ENCODE peak calls at places on chromosomes 5 and 9, in four cellular contexts. E is fibroblast of lung, A is mucosa of descending colon, K is neural progenitor cell. V is an unnamed sample.

GRCh38 chr9:18585996-18586395 is 112.0 kb downstream of the ADAMTSL1 start:
- DNase-seq in E (no peak), K (no peak), A (no peak), V (peak)

GRCh38 chr9:86354882-86355399 is 731 bp upstream of the TUT7 start:
- DNase-seq in E (peak), K (no peak), A (no peak), V (peak)

GRCh38 chr9:125504616-125505015 is 202.4 kb downstream of the MAPKAP1 start:
- DNase-seq in K (no peak), A (no peak), E (no peak), V (no peak)

GRCh38 chr5:41246376-41246775 is 33.0 kb upstream of the C6 start:
- DNase-seq in K (no peak), E (peak), A (no peak), V (peak)

GRCh38 chr5:4295663-4296339 is 700.2 kb downstream of the IRX1 start:
- DNase-seq in K (peak), E (no peak), A (no peak), V (no peak)

GRCh38 chr9:37753489-37754190 is at the start of gene TRMT10B:
- DNase-seq in A (peak), K (peak), E (peak), V (peak)

GRCh38 chr5:61139094-61139873 is 23.0 kb downstream of the SMIM15 start:
- DNase-seq in E (no peak), K (no peak), A (no peak), V (no peak)

GRCh38 chr9:68749579-68750159 is 44.6 kb downstream of the PIP5K1B start:
- DNase-seq in K (peak), A (no peak), E (no peak), V (no peak)

GRCh38 chr9:138072897-138073296 is 195.3 kb downstream of the CACNA1B start:
- DNase-seq in K (no peak), E (no peak), A (no peak), V (no peak)

GRCh38 chr5:19795218-19795617 is 192.8 kb downstream of the CDH18 start:
- DNase-seq in A (no peak), K (peak), E (peak), V (peak)

GRCh38 chr5:112511920-112512319 is 92.8 kb upstream of the EPB41L4A start:
- DNase-seq in A (no peak), K (no peak), E (no peak), V (no peak)

GRCh38 chr5:112514062-112514561 is 95.0 kb upstream of the EPB41L4A start:
- DNase-seq in K (no peak), A (no peak), E (no peak), V (no peak)
- H3K4me3 ChIP-seq in K (no peak), A (no peak), E (no peak), V (no peak)

GRCh38 chr9:122016789-122017188 is 76.3 kb downstream of the TTLL11 start:
- DNase-seq in K (no peak), E (no peak), A (no peak), V (no peak)
- TF ChIP-seq CTCF in K (peak), E (peak), A (no peak), V (peak)

GRCh38 chr5:157271740-157272271 is 5.9 kb downstream of the CYFIP2 start:
- DNase-seq in A (peak), E (no peak), K (no peak), V (no peak)
- H3K4me3 ChIP-seq in A (no peak), E (no peak), K (no peak), V (no peak)

GRCh38 chr9:110635589-110635988 is 33.0 kb upstream of the MUSK start:
- DNase-seq in E (no peak), A (no peak), K (no peak), V (no peak)

GRCh38 chr9:110641350-110641749 is 27.2 kb upstream of the MUSK start:
- DNase-seq in E (no peak), K (no peak), A (no peak), V (no peak)

GRCh38 chr9:110640736-110641135 is 27.9 kb upstream of the MUSK start:
- DNase-seq in A (no peak), K (peak), E (no peak), V (no peak)

DNA sequence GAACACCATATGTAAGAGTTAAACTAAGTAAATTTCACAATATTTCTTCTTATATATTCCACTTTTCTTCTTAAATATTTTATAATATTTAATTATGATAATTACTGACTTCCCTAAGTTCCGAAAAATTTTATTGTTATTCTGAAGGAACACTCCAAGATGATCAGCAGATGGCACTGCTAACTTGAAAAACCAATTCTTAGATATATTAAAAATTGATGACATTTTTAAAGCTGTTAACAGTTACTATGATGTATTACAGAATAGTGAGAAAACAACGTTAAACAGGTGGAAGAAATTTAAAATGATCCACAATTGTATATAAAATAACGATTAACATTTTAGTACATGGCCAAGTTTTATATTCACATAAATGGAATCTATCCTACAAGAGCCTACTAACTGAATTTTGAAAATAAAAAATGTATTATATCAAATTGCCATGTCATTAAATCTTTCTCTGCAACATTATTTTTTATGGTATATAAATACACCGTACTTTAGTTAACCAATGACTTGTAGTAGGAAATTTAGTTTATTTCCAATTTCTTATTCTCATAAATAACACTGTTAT is 30.1 kb upstream of the MUSK start:
- DNase-seq in E (peak), K (no peak), A (no peak), V (peak)
- TF ChIP-seq CTCF in E (peak), K (peak), A (no peak), V (peak)

GRCh38 chr5:6193315-6193714 is 185.0 kb downstream of the MED10 start:
- DNase-seq in A (no peak), E (no peak), K (no peak), V (no peak)

GRCh38 chr5:6197427-6197826 is 180.9 kb downstream of the MED10 start:
- DNase-seq in E (no peak), A (no peak), K (no peak), V (no peak)

GRCh38 chr5:6194906-6195612 is 183.3 kb downstream of the MED10 start:
- DNase-seq in E (no peak), K (no peak), A (no peak), V (no peak)

GRCh38 chr5:6195711-6196358 is 182.5 kb downstream of the MED10 start:
- DNase-seq in K (no peak), E (no peak), A (no peak), V (no peak)

GRCh38 chr5:6194261-6194875 is 184.0 kb downstream of the MED10 start:
- DNase-seq in E (no peak), A (no peak), K (no peak), V (no peak)
- H3K4me3 ChIP-seq in E (no peak), A (no peak), K (no peak), V (no peak)

GRCh38 chr5:168771698-168772097 is 192.5 kb upstream of the PANK3 start:
- DNase-seq in A (no peak), E (no peak), K (no peak), V (no peak)
- TF ChIP-seq CTCF in A (no peak), E (no peak), K (no peak), V (no peak)

DNA sequence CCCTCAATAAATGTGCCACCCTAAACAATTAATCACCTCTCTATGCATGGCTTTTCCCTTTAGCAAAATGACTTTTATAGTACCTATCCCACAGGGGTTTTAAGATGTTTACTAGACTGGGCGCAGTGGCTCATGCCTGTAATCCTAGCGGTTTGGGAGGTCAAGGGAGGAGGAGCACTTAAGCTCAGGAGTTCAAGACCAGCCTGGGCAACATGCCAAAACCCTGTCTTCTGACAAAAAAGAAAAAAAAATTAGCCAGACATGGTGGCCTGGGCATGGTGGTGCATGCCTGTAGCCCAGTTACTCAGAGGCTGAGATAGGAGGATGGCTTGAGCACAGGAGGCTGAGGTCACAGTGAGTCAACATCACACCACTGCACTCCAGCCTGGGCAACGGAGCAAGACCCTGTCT is 13.5 kb downstream of the SH3TC2 start:
- DNase-seq in K (no peak), E (no peak), A (no peak), V (no peak)
- H3K4me3 ChIP-seq in K (no peak), E (no peak), A (no peak), V (no peak)

DNA sequence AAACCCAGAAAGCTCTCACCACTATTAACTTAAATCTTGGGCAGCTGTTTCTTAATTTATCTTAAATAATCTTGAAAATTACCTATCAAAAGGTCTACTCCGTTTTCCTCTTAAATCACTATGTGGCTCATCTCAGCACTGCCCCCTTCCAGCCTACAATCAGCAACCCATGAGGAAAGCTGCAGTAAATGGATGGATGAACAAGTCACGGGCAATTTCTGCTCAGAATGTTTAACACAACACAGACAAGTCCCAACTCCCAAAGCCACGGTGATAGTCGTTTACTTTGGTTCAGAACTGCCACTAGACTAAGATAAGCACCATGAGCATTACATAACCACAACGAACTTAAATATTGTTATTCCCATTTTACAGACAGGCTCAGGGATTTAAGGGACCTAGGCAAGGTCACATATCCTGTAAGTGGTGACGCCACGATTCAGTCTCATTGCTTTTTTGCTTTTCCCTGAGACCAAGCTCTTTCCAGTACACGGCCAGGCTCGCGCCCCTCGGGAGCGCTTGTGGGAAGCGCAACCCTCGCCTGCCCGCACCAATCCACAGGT is 2.0 kb upstream of the SMIM27 start:
- DNase-seq in K (peak), A (no peak), E (peak), V (peak)
- TF ChIP-seq CTCF in K (peak), A (no peak), E (peak), V (peak)

V was measured in AG10803.